ENCODE peak calls at places on chromosome 2, in five cellular contexts. One of them, this sample, is unnamed.

GRCh38 chr2:99643824-99644787 is 154.3 kb upstream of the REV1 start:
- DNase-seq in stomach: no peak
- DNase-seq in tibial nerve: no peak
- DNase-seq in GM12878: no peak
- DNase-seq in K562: no peak
- DNase-seq in this sample: peak; percentile 89

GRCh38 chr2:168025487-168026203 is 221.8 kb downstream of the STK39 start:
- DNase-seq in stomach: no peak
- DNase-seq in tibial nerve: no peak
- DNase-seq in GM12878: no peak
- DNase-seq in K562: no peak
- DNase-seq in this sample: no peak

GRCh38 chr2:72757177-72757775 is 68.6 kb downstream of the EXOC6B start:
- DNase-seq in stomach: peak; percentile 53
- DNase-seq in tibial nerve: no peak
- DNase-seq in GM12878: no peak
- DNase-seq in K562: peak; percentile 63
- DNase-seq in this sample: no peak

GRCh38 chr2:204544961-204545860 is at the start of gene PARD3B:
- DNase-seq in stomach: peak; percentile 74
- DNase-seq in tibial nerve: peak; percentile 20
- DNase-seq in GM12878: no peak
- DNase-seq in K562: peak; percentile 22
- DNase-seq in this sample: no peak

GRCh38 chr2:143607446-143608110 is 478.4 kb downstream of the ARHGAP15 start:
- DNase-seq in stomach: no peak
- DNase-seq in tibial nerve: no peak
- DNase-seq in GM12878: no peak
- DNase-seq in K562: no peak
- DNase-seq in this sample: no peak

GRCh38 chr2:46298272-46298521 is 990 bp downstream of the EPAS1 start:
- DNase-seq in stomach: no peak
- DNase-seq in tibial nerve: no peak
- DNase-seq in GM12878: no peak
- DNase-seq in K562: no peak
- DNase-seq in this sample: no peak

GRCh38 chr2:231565915-231566594 is 26.6 kb upstream of the TEX44 start:
- DNase-seq in stomach: no peak
- DNase-seq in tibial nerve: no peak
- DNase-seq in GM12878: no peak
- DNase-seq in K562: no peak
- DNase-seq in this sample: no peak

GRCh38 chr2:239322414-239323086 is 78.3 kb downstream of the HDAC4 start:
- DNase-seq in stomach: no peak
- DNase-seq in tibial nerve: no peak
- DNase-seq in GM12878: no peak
- DNase-seq in K562: peak; percentile 27
- DNase-seq in this sample: no peak

GRCh38 chr2:41791523-41791922 is 256.3 kb upstream of the PKDCC start:
- DNase-seq in stomach: no peak
- DNase-seq in tibial nerve: no peak
- DNase-seq in GM12878: no peak
- DNase-seq in K562: peak; percentile 20
- DNase-seq in this sample: no peak

GRCh38 chr2:178279636-178280035 is 85.3 kb downstream of the OSBPL6 start:
- DNase-seq in stomach: no peak
- DNase-seq in tibial nerve: no peak
- DNase-seq in GM12878: no peak
- DNase-seq in K562: no peak
- DNase-seq in this sample: no peak

GRCh38 chr2:36270758-36271157 is 84.8 kb upstream of the CRIM1 start:
- DNase-seq in stomach: no peak
- DNase-seq in tibial nerve: no peak
- DNase-seq in GM12878: no peak
- DNase-seq in K562: no peak
- DNase-seq in this sample: no peak

GRCh38 chr2:230714122-230714453 is 1.4 kb downstream of the CAB39 start:
- DNase-seq in stomach: no peak
- DNase-seq in tibial nerve: no peak
- DNase-seq in GM12878: no peak
- DNase-seq in K562: peak; percentile 46
- DNase-seq in this sample: no peak

GRCh38 chr2:229725716-229726346 is 11.5 kb upstream of the DNER start:
- DNase-seq in stomach: no peak
- DNase-seq in tibial nerve: no peak
- DNase-seq in GM12878: no peak
- DNase-seq in K562: no peak
- DNase-seq in this sample: no peak

GRCh38 chr2:135802350-135802749 is 34.6 kb downstream of the LCT start:
- DNase-seq in stomach: no peak
- DNase-seq in tibial nerve: no peak
- DNase-seq in GM12878: no peak
- DNase-seq in K562: no peak
- DNase-seq in this sample: no peak

GRCh38 chr2:118536306-118536705 is 311.1 kb downstream of the EN1 start:
- DNase-seq in stomach: no peak
- DNase-seq in tibial nerve: no peak
- DNase-seq in GM12878: no peak
- DNase-seq in K562: no peak
- DNase-seq in this sample: peak; percentile 53

DNA sequence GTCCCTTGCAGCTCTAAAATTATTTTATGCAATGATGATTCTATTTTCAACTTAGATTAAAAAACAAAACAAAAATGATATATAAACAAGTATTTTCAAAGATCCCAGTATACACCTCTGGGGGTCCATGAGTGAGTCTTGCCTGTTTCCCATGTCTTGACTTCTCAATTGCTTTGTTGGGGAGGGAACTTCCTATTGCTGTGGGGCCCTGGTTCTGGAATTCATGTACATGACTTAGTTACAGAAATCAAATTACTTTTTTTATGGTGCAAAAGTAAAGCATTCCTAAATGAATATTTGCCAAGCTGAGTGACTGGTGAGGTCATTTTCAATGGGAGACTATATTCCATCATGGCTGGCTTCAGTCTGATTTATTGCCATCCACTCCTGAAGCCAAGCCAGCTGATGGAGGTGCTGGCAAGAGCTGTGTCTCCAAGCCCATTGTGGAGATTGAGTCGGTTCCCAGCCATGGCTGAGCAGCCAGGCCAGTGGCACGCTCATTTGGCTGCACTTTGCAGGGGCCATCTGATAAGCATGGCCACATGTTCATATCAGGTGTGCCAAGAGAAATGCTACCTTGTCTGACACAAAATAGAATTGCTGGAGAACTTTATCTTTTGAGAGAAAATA is 56.7 kb downstream of the MGAT5 start:
- DNase-seq in stomach: peak; percentile 75
- DNase-seq in tibial nerve: no peak
- DNase-seq in GM12878: no peak
- DNase-seq in K562: no peak
- DNase-seq in this sample: no peak
- TF ChIP-seq EP300 in stomach: no peak
- TF ChIP-seq EP300 in tibial nerve: no peak
- TF ChIP-seq EP300 in GM12878: no peak
- TF ChIP-seq EP300 in K562: no peak
- TF ChIP-seq EP300 in this sample: no peak

GRCh38 chr2:160372585-160372984 is 121.0 kb downstream of the RBMS1 start:
- DNase-seq in stomach: no peak
- DNase-seq in tibial nerve: no peak
- DNase-seq in GM12878: no peak
- DNase-seq in K562: no peak
- DNase-seq in this sample: no peak
- TF ChIP-seq EP300 in stomach: no peak
- TF ChIP-seq EP300 in tibial nerve: no peak
- TF ChIP-seq EP300 in GM12878: no peak
- TF ChIP-seq EP300 in K562: no peak
- TF ChIP-seq EP300 in this sample: no peak

DNA sequence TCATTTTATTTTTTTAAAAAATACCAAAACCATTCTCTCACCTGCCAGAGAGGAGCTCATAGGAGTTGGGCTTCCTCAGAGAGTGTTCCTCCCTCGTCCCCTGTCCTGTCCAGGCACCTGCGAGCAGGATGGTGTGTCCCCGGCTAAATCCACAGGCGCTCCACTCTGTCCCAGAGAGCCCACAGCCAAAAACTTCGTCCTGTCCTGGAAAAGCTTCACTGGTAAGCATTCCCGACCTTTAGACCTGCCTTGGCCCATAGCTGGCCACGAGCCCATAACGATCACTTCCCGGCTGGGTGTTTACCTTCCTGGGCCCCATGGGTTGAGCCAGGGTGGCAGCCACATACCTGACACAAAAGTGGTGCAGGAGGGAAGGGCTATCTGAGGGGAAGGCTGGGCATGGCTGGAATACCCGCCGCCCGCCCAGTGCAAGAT is at the start of gene NGEF:
- DNase-seq in stomach: peak; percentile 93
- DNase-seq in tibial nerve: no peak
- DNase-seq in GM12878: no peak
- DNase-seq in K562: no peak
- DNase-seq in this sample: no peak
- TF ChIP-seq EP300 in stomach: no peak
- TF ChIP-seq EP300 in tibial nerve: no peak
- TF ChIP-seq EP300 in GM12878: no peak
- TF ChIP-seq EP300 in K562: no peak
- TF ChIP-seq EP300 in this sample: no peak

GRCh38 chr2:191108331-191108730 is 42.5 kb downstream of the STAT4 start:
- DNase-seq in stomach: no peak
- DNase-seq in tibial nerve: no peak
- DNase-seq in GM12878: no peak
- DNase-seq in K562: no peak
- DNase-seq in this sample: no peak
- TF ChIP-seq EP300 in stomach: no peak
- TF ChIP-seq EP300 in tibial nerve: no peak
- TF ChIP-seq EP300 in GM12878: no peak
- TF ChIP-seq EP300 in K562: no peak
- TF ChIP-seq EP300 in this sample: no peak

GRCh38 chr2:20617892-20618467 is 32.9 kb downstream of the HS1BP3 start:
- DNase-seq in stomach: peak; percentile 98
- DNase-seq in tibial nerve: peak; percentile 97
- DNase-seq in GM12878: no peak
- DNase-seq in K562: peak; percentile 76
- DNase-seq in this sample: peak; percentile 99
- TF ChIP-seq EP300 in stomach: peak; percentile 97
- TF ChIP-seq EP300 in tibial nerve: peak; percentile 98
- TF ChIP-seq EP300 in GM12878: no peak
- TF ChIP-seq EP300 in K562: no peak
- TF ChIP-seq EP300 in this sample: peak; percentile 63

DNA sequence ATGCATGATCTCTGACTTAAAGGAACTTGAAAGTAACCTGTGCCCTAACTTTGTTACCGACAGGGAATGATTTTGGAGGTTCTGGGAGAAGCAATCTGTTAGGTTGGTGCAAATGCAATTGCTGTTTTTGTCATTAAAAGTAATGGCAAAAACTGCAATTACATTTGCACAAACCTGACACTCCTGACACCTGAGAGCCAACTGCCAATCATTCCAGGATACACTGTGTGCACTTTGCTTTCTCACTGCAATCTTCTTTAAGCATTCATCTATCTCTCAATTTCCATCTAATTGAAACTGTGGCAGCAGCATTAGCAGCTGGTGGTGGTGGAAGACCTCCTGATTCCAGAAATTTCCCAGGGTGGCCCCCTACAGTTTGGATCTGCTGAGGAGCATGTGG is 87.6 kb upstream of the CYP1B1 start:
- DNase-seq in stomach: no peak
- DNase-seq in tibial nerve: no peak
- DNase-seq in GM12878: no peak
- DNase-seq in K562: no peak
- DNase-seq in this sample: no peak
- TF ChIP-seq EP300 in stomach: no peak
- TF ChIP-seq EP300 in tibial nerve: no peak
- TF ChIP-seq EP300 in GM12878: no peak
- TF ChIP-seq EP300 in K562: no peak
- TF ChIP-seq EP300 in this sample: no peak

GRCh38 chr2:28397043-28397381 is 4.4 kb downstream of the FOSL2 start:
- DNase-seq in stomach: no peak
- DNase-seq in tibial nerve: no peak
- DNase-seq in GM12878: no peak
- DNase-seq in K562: no peak
- DNase-seq in this sample: no peak

GRCh38 chr2:28394331-28394877 is 1.7 kb downstream of the FOSL2 start:
- DNase-seq in stomach: peak; percentile 62
- DNase-seq in tibial nerve: peak; percentile 53
- DNase-seq in GM12878: no peak
- DNase-seq in K562: no peak
- DNase-seq in this sample: no peak

GRCh38 chr2:28393115-28393836 is 618 bp downstream of the FOSL2 start:
- DNase-seq in stomach: peak; percentile 69
- DNase-seq in tibial nerve: peak; percentile 48
- DNase-seq in GM12878: no peak
- DNase-seq in K562: peak; percentile 72
- DNase-seq in this sample: no peak

GRCh38 chr2:28394997-28395333 is 2.3 kb downstream of the FOSL2 start:
- DNase-seq in stomach: no peak
- DNase-seq in tibial nerve: no peak
- DNase-seq in GM12878: no peak
- DNase-seq in K562: no peak
- DNase-seq in this sample: no peak

GRCh38 chr2:28395334-28396061 is 2.8 kb downstream of the FOSL2 start:
- DNase-seq in stomach: no peak
- DNase-seq in tibial nerve: no peak
- DNase-seq in GM12878: no peak
- DNase-seq in K562: no peak
- DNase-seq in this sample: no peak
- TF ChIP-seq EP300 in stomach: no peak
- TF ChIP-seq EP300 in tibial nerve: peak; percentile 63
- TF ChIP-seq EP300 in GM12878: no peak
- TF ChIP-seq EP300 in K562: no peak
- TF ChIP-seq EP300 in this sample: no peak

DNA sequence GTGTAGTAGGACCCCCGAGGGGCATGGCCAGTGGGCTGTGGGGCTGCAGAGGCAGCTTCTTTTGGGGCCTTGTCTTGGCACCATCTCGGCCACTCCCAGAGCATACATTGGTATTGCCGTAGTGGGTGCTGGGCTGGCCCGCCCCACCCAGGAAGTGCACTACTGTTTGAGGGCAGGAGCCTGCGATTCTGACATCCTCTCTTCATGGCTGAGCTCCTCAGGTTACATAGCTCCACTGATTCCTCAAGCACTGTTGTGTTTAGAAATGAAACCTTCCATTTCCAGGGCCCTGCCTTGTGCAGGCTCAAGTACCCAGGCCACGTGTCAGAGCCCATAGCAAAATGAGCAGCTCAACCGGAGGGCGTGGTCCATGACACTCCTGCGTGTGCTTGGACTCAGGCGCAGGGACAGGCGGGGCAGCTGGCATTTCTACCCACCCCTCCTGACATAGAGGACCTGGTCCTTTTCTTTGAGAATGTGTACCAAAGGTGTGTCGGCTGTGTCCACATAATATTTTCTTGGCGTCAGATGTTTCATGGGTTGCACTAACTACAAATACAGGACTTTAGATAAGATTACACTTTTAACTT is 67.9 kb downstream of the DGKD start:
- DNase-seq in stomach: peak; percentile 93
- DNase-seq in tibial nerve: no peak
- DNase-seq in GM12878: peak; percentile 66
- DNase-seq in K562: peak; percentile 38
- DNase-seq in this sample: no peak
- TF ChIP-seq EP300 in stomach: no peak
- TF ChIP-seq EP300 in tibial nerve: no peak
- TF ChIP-seq EP300 in GM12878: no peak
- TF ChIP-seq EP300 in K562: no peak
- TF ChIP-seq EP300 in this sample: no peak

GRCh38 chr2:128304715-128305554 is 13.7 kb downstream of the HS6ST1 start:
- DNase-seq in stomach: peak; percentile 73
- DNase-seq in tibial nerve: peak; percentile 70
- DNase-seq in GM12878: no peak
- DNase-seq in K562: peak; percentile 86
- DNase-seq in this sample: no peak
- TF ChIP-seq EP300 in stomach: peak; percentile 39
- TF ChIP-seq EP300 in tibial nerve: no peak
- TF ChIP-seq EP300 in GM12878: no peak
- TF ChIP-seq EP300 in K562: no peak
- TF ChIP-seq EP300 in this sample: no peak

This sample was measured in esophagus muscularis mucosa.